ENCODE peak calls at places on chromosomes 6 and 20, in ten cellular contexts. C is HS-27A; M is activated naive CD8-positive, alpha-beta T cell treated with anti-CD3 and anti-CD28 coated beads for 36 hours; E is left cardiac atrium; I is GDM1; U is HEK293T; V is K562; Z is pancreas; Q is stimulated activated CD8-positive, alpha-beta memory T cell treated with anti-CD3 and anti-CD28 coated beads, Interleukin-7, amount 100 ng/mL, for 4 hours; O is stimulated activated CD4-positive, alpha-beta T cell treated with anti-CD3 and anti-CD28 coated beads, Interleukin-4, amount 100 ng/mL, for 4 hours. T is an unnamed sample.

GRCh38 chr6:36642913-36643817 is 35.3 kb upstream of the CDKN1A start:
- DNase-seq in C (no peak), M (no peak), E (peak; percentile 92), I (no peak), U (no peak), V (no peak), Z (peak; percentile 88), Q (no peak), O (no peak), T (no peak)

GRCh38 chr6:100573169-100573568 is 108.4 kb upstream of the SIM1 start:
- DNase-seq in C (peak; percentile 12), M (no peak), E (no peak), I (no peak), U (no peak), V (peak; percentile 17), Z (no peak), Q (no peak), O (no peak), T (peak; percentile 38)

GRCh38 chr6:18468162-18468843 is 81.2 kb downstream of the RNF144B start:
- DNase-seq in C (no peak), M (no peak), E (no peak), I (no peak), U (no peak), V (no peak), Z (no peak), Q (no peak), O (no peak), T (no peak)

GRCh38 chr6:298233-299049 is 6.2 kb downstream of the DUSP22 start:
- DNase-seq in C (no peak), M (no peak), E (no peak), I (no peak), U (no peak), V (no peak), Z (no peak), Q (no peak), O (no peak), T (no peak)

GRCh38 chr6:42778072-42778471 is 3.8 kb upstream of the BICRAL start:
- DNase-seq in C (no peak), M (no peak), E (no peak), I (no peak), U (no peak), V (no peak), Z (no peak), Q (no peak), O (no peak), T (no peak)

GRCh38 chr6:154510144-154510905 is at the start of gene CNKSR3:
- DNase-seq in C (peak; percentile 82), M (peak; percentile 57), E (peak; percentile 91), I (peak; percentile 69), U (peak; percentile 91), V (peak; percentile 90), Z (peak; percentile 94), Q (no peak), O (peak; percentile 26), T (peak; percentile 54)

GRCh38 chr20:19757973-19758887 is at the start of gene RIN2:
- DNase-seq in C (peak; percentile 67), M (no peak), E (peak; percentile 92), I (no peak), U (peak; percentile 94), V (no peak), Z (peak; percentile 87), Q (no peak), O (no peak), T (peak; percentile 63)

GRCh38 chr6:131015630-131016263 is 47.3 kb downstream of the EPB41L2 start:
- DNase-seq in C (no peak), M (no peak), E (no peak), I (no peak), U (no peak), V (no peak), Z (no peak), Q (no peak), O (no peak), T (no peak)

GRCh38 chr6:29845405-29846006 is 17.9 kb downstream of the HLA-G start:
- DNase-seq in C (no peak), M (peak; percentile 47), E (no peak), I (no peak), U (no peak), V (no peak), Z (no peak), Q (peak; percentile 60), O (peak; percentile 23), T (no peak)

GRCh38 chr6:53465732-53466131 is 79.2 kb downstream of the GCLC start:
- DNase-seq in C (no peak), M (no peak), E (no peak), I (no peak), U (no peak), V (no peak), Z (no peak), Q (no peak), O (no peak), T (no peak)

GRCh38 chr6:108592371-108593337 is 31.9 kb downstream of the FOXO3 start:
- DNase-seq in C (peak; percentile 35), M (peak; percentile 55), E (peak; percentile 38), I (peak; percentile 51), U (peak; percentile 34), V (peak; percentile 58), Z (no peak), Q (peak; percentile 28), O (no peak), T (peak; percentile 53)